ENCODE peak calls at places on chromosomes 5 and 9, in seven cellular contexts. G is AG04450, L is GM12864, F is heart right ventricle, B is aorta, T is fibroblast of pulmonary artery, O is left ventricle myocardium inferior. E is an unnamed sample.

GRCh38 chr9:17833846-17834245 is 255.0 kb downstream of the SH3GL2 start:
- DNase-seq in G (no peak), L (no peak), F (no peak), B (no peak), T (no peak), O (no peak), E (no peak)

GRCh38 chr5:3230941-3231340 is 364.7 kb upstream of the IRX1 start:
- DNase-seq in G (no peak), L (no peak), F (no peak), B (no peak), T (no peak), O (no peak), E (no peak)

GRCh38 chr9:122096620-122097415 is 3.7 kb upstream of the TTLL11 start:
- DNase-seq in G (no peak), L (no peak), F (no peak), B (no peak), T (no peak), O (no peak), E (no peak)

GRCh38 chr5:174167080-174167910 is 121.8 kb downstream of the NSG2 start:
- DNase-seq in G (no peak), L (no peak), F (no peak), B (no peak), T (no peak), O (no peak), E (no peak)

GRCh38 chr5:119368238-119368630 is 12.4 kb downstream of the TNFAIP8 start:
- DNase-seq in G (no peak), L (peak; percentile 72), F (no peak), B (no peak), T (no peak), O (no peak), E (no peak)

GRCh38 chr5:20832204-20833080 is 844.4 kb upstream of the CDH18 start:
- DNase-seq in G (no peak), L (no peak), F (no peak), B (no peak), T (no peak), O (no peak), E (no peak)

GRCh38 chr9:136544549-136545064 is 1.2 kb downstream of the NOTCH1 start:
- DNase-seq in G (no peak), L (no peak), F (peak; percentile 79), B (peak; percentile 76), T (peak; percentile 43), O (peak; percentile 78), E (no peak)

GRCh38 chr9:12775963-12776774 is 1.3 kb downstream of the LURAP1L start:
- DNase-seq in G (peak; percentile 76), L (no peak), F (peak; percentile 82), B (peak; percentile 91), T (peak; percentile 93), O (peak; percentile 82), E (peak; percentile 87)

GRCh38 chr5:52190737-52191136 is 597.0 kb upstream of the ITGA1 start:
- DNase-seq in G (no peak), L (no peak), F (no peak), B (no peak), T (no peak), O (no peak), E (no peak)

GRCh38 chr5:137137013-137137632 is 362.0 kb downstream of the SPOCK1 start:
- DNase-seq in G (no peak), L (no peak), F (no peak), B (no peak), T (peak; percentile 51), O (no peak), E (no peak)

GRCh38 chr5:174067499-174067898 is 22.0 kb downstream of the NSG2 start:
- DNase-seq in G (no peak), L (no peak), F (no peak), B (no peak), T (no peak), O (no peak), E (no peak)

GRCh38 chr5:3302228-3302627 is 293.4 kb upstream of the IRX1 start:
- DNase-seq in G (no peak), L (no peak), F (no peak), B (no peak), T (no peak), O (no peak), E (no peak)

GRCh38 chr9:132409828-132410528 is at the start of gene CFAP77:
- DNase-seq in G (peak; percentile 13), L (no peak), F (peak; percentile 59), B (peak; percentile 71), T (peak; percentile 61), O (peak; percentile 55), E (peak; percentile 4)

GRCh38 chr5:107108111-107108510 is 562.6 kb downstream of the EFNA5 start:
- DNase-seq in G (no peak), L (no peak), F (no peak), B (no peak), T (no peak), O (no peak), E (no peak)

GRCh38 chr9:81690251-81690851 is 1.0 kb upstream of the TLE1 start:
- DNase-seq in G (no peak), L (no peak), F (peak; percentile 27), B (peak; percentile 58), T (peak; percentile 62), O (no peak), E (no peak)

GRCh38 chr5:54178991-54179390 is 131.4 kb downstream of the ARL15 start:
- DNase-seq in G (no peak), L (no peak), F (no peak), B (no peak), T (no peak), O (no peak), E (no peak)

GRCh38 chr9:107387401-107387800 is 102.2 kb downstream of the KLF4 start:
- DNase-seq in G (no peak), L (no peak), F (no peak), B (no peak), T (peak; percentile 57), O (peak; percentile 24), E (peak; percentile 49)

GRCh38 chr5:32190094-32190493 is 16.0 kb upstream of the GOLPH3 start:
- DNase-seq in G (peak; percentile 59), L (no peak), F (peak; percentile 41), B (no peak), T (peak; percentile 95), O (peak; percentile 68), E (peak; percentile 38)

GRCh38 chr5:180155331-180155881 is 53.6 kb downstream of the RASGEF1C start:
- DNase-seq in G (no peak), L (no peak), F (no peak), B (no peak), T (no peak), O (no peak), E (no peak)

GRCh38 chr5:13567819-13568218 is 376.7 kb downstream of the DNAH5 start:
- DNase-seq in G (no peak), L (no peak), F (no peak), B (no peak), T (no peak), O (no peak), E (peak; percentile 56)

GRCh38 chr9:6567140-6567591 is 78.4 kb downstream of the GLDC start:
- DNase-seq in G (peak; percentile 63), L (no peak), F (no peak), B (peak; percentile 70), T (peak; percentile 93), O (no peak), E (peak; percentile 87)

GRCh38 chr9:134700636-134701350 is 59.2 kb downstream of the COL5A1 start:
- DNase-seq in G (no peak), L (no peak), F (peak; percentile 7), B (no peak), T (no peak), O (no peak), E (no peak)

GRCh38 chr9:116081437-116082110 is 72.0 kb upstream of the PAPPA start:
- DNase-seq in G (no peak), L (no peak), F (no peak), B (no peak), T (peak; percentile 48), O (no peak), E (no peak)

GRCh38 chr9:27377147-27377807 is 80.3 kb upstream of the EQTN start:
- DNase-seq in G (no peak), L (peak; percentile 41), F (no peak), B (no peak), T (no peak), O (no peak), E (no peak)
- H3K4me3 ChIP-seq in G (no peak overlapping the region), L (no peak overlapping the region), F (no peak overlapping the region), B (no peak overlapping the region), T (no peak overlapping the region), O (no peak overlapping the region), E (no peak overlapping the region)

GRCh38 chr9:87503970-87504369 is 6.3 kb downstream of the DAPK1 start:
- DNase-seq in G (no peak), L (no peak), F (no peak), B (no peak), T (no peak), O (no peak), E (no peak)

GRCh38 chr9:87500491-87500890 is 2.8 kb downstream of the DAPK1 start:
- DNase-seq in G (no peak), L (no peak), F (no peak), B (no peak), T (no peak), O (no peak), E (no peak)

GRCh38 chr9:87500894-87501656 is 3.4 kb downstream of the DAPK1 start:
- DNase-seq in G (no peak), L (no peak), F (no peak), B (no peak), T (no peak), O (no peak), E (no peak)

GRCh38 chr9:87501806-87502205 is 4.1 kb downstream of the DAPK1 start:
- DNase-seq in G (no peak), L (no peak), F (no peak), B (no peak), T (no peak), O (no peak), E (no peak)

GRCh38 chr9:87502446-87503232 is 5.0 kb downstream of the DAPK1 start:
- DNase-seq in G (no peak), L (no peak), F (no peak), B (no peak), T (no peak), O (no peak), E (no peak)
- H3K4me3 ChIP-seq in G (no peak overlapping the region), L (no peak overlapping the region), F (no peak overlapping the region), B (no peak overlapping the region), T (no peak overlapping the region), O (no peak overlapping the region), E (no peak overlapping the region)

DNA sequence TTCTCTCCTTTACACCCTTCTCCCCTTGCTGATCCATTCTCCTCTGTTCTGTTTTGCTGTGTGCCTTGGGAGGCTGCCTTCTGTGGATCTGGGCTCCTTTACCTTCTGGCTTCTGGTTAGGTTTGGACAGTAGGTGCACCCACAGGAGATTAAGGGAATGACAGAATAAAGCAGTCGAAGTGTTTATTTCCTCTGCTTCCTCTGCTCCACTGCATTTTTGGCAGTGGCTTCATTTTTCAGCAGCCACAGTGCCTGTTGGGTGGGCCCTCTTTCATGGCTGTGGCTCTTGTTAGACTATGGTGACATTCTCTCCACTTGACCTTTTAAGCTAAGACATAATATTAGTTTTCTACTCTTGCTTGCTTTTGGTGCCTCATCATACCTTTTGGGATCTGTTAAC is 144.1 kb downstream of the CCDC171 start:
- DNase-seq in G (no peak), L (no peak), F (no peak), B (no peak), T (no peak), O (no peak), E (no peak)
- H3K4me3 ChIP-seq in G (no peak overlapping the region), L (no peak overlapping the region), F (no peak overlapping the region), B (no peak overlapping the region), T (no peak overlapping the region), O (no peak overlapping the region), E (no peak overlapping the region)

GRCh38 chr5:61246768-61247307 is 84.6 kb upstream of the SMIM15 start:
- DNase-seq in G (no peak), L (no peak), F (no peak), B (no peak), T (no peak), O (no peak), E (no peak)

GRCh38 chr5:61245936-61246335 is 83.7 kb upstream of the SMIM15 start:
- DNase-seq in G (no peak), L (no peak), F (no peak), B (no peak), T (no peak), O (no peak), E (no peak)

GRCh38 chr5:61245486-61245885 is 83.2 kb upstream of the SMIM15 start:
- DNase-seq in G (no peak), L (no peak), F (no peak), B (no peak), T (peak; percentile 53), O (no peak), E (no peak)
- H3K4me3 ChIP-seq in G (no peak overlapping the region), L (no peak overlapping the region), F (no peak overlapping the region), B (no peak overlapping the region), T (no peak overlapping the region), O (no peak overlapping the region), E (no peak overlapping the region)

E was measured in skeletal muscle cell.